ENCODE peak calls at places on chromosomes 13 and 19, in four cellular contexts. F, E, X and R are unnamed samples.

GRCh38 chr13:36718686-36719085 is 44.9 kb downstream of the SERTM1 start:
- DNase-seq in F (no peak), X (no peak), E (no peak), R (no peak)

GRCh38 chr19:16381756-16382401 is 57.3 kb downstream of the KLF2 start:
- DNase-seq in E (no peak), F (no peak), X (no peak), R (no peak)

GRCh38 chr19:16896913-16897571 is 8.2 kb downstream of the F2RL3 start:
- DNase-seq in F (peak), E (peak), X (peak), R (no peak)

GRCh38 chr19:57818378-57818777 is 3.7 kb upstream of the ZNF552 start:
- DNase-seq in F (no peak), X (no peak), E (no peak), R (no peak)

GRCh38 chr19:29483641-29483920 is 42.2 kb upstream of the VSTM2B start:
- DNase-seq in E (no peak), F (no peak), X (no peak), R (no peak)

GRCh38 chr19:56927791-56928207 is 87.3 kb upstream of the PEG3 start:
- DNase-seq in F (no peak), E (no peak), X (no peak), R (no peak)

GRCh38 chr19:41535029-41535622 is 40.8 kb upstream of the CEACAM21 start:
- DNase-seq in F (no peak), X (no peak), E (no peak), R (no peak)

GRCh38 chr19:29457413-29457812 is 68.4 kb upstream of the VSTM2B start:
- DNase-seq in E (no peak), X (no peak), F (no peak), R (no peak)

GRCh38 chr19:2034729-2035589 is 16.1 kb downstream of the MKNK2 start:
- DNase-seq in E (peak), F (no peak), X (no peak), R (no peak)

GRCh38 chr13:98890186-98890585 is 87.7 kb downstream of the DOCK9 start:
- DNase-seq in F (no peak), X (no peak), E (no peak), R (no peak)

GRCh38 chr19:29091127-29091526 is 121.8 kb downstream of the UQCRFS1 start:
- DNase-seq in X (peak), E (no peak), F (no peak), R (no peak)

GRCh38 chr13:51838235-51838846 is 6.6 kb downstream of the TMEM272 start:
- DNase-seq in E (no peak), F (no peak), X (no peak), R (no peak)

GRCh38 chr19:16366433-16367268 is 42.0 kb downstream of the KLF2 start:
- DNase-seq in F (no peak), X (no peak), E (peak), R (peak)

GRCh38 chr19:33622505-33622808 is 704 bp downstream of the CHST8 start:
- DNase-seq in X (peak), F (no peak), E (no peak), R (no peak)

GRCh38 chr13:36436811-36437210 is 4.5 kb downstream of the CCNA1 start:
- DNase-seq in E (no peak), X (no peak), F (no peak), R (peak)

GRCh38 chr19:54312436-54313362 is at the start of gene LILRA5:
- DNase-seq in E (peak), F (no peak), X (no peak), R (no peak)

GRCh38 chr13:79966502-79966901 is 374.4 kb downstream of the SPRY2 start:
- DNase-seq in F (no peak), X (no peak), E (no peak), R (no peak)

GRCh38 chr19:1035998-1036621 is 3.8 kb upstream of the ABCA7 start:
- DNase-seq in X (no peak), F (no peak), E (peak), R (no peak)

GRCh38 chr19:19911150-19911549 is 10.4 kb downstream of the ZNF93 start:
- DNase-seq in X (no peak), E (no peak), F (no peak), R (no peak)

GRCh38 chr19:5318306-5318705 is 22.3 kb downstream of the PTPRS start:
- DNase-seq in E (no peak), X (no peak), F (no peak), R (no peak)

GRCh38 chr19:610801-611505 is 21.3 kb downstream of the HCN2 start:
- DNase-seq in X (no peak), F (no peak), E (no peak), R (peak)

GRCh38 chr19:44817725-44818469 is 9.0 kb downstream of the BCAM start:
- DNase-seq in E (no peak), X (no peak), F (no peak), R (no peak)

GRCh38 chr13:112781287-112781686 is 91.4 kb downstream of the ATP11A start:
- DNase-seq in E (no peak), F (no peak), X (no peak), R (no peak)

GRCh38 chr19:36686365-36687213 is 823 bp upstream of the ZNF567 start:
- DNase-seq in F (no peak), X (no peak), E (no peak), R (no peak)

GRCh38 chr19:37966211-37967072 is 59.4 kb downstream of the SIPA1L3 start:
- DNase-seq in F (no peak), X (no peak), E (no peak), R (no peak)

GRCh38 chr13:112953591-112954487 is 15.2 kb upstream of the MCF2L start:
- DNase-seq in E (no peak), F (no peak), X (no peak), R (no peak)

GRCh38 chr13:42275506-42275905 is 3.6 kb downstream of the AKAP11 start:
- DNase-seq in X (no peak), E (no peak), F (no peak), R (no peak)

GRCh38 chr13:87666826-87667225 is 4.3 kb upstream of the SLITRK5 start:
- DNase-seq in F (no peak), X (no peak), E (no peak), R (no peak)

GRCh38 chr13:50612717-50613116 is 230.8 kb downstream of the DLEU7 start:
- DNase-seq in E (no peak), F (no peak), X (no peak), R (no peak)

GRCh38 chr13:48158915-48159314 is 64.0 kb upstream of the MED4 start:
- DNase-seq in F (no peak), E (no peak), X (no peak), R (peak)

GRCh38 chr13:30601836-30602235 is 15.9 kb upstream of the USPL1 start:
- DNase-seq in E (no peak), F (no peak), X (no peak), R (no peak)

GRCh38 chr13:40446365-40446764 is 220.1 kb downstream of the FOXO1 start:
- DNase-seq in F (no peak), X (no peak), E (no peak), R (no peak)

GRCh38 chr19:55086730-55087541 is 11.3 kb downstream of the EPS8L1 start:
- DNase-seq in E (peak), F (no peak), X (peak), R (no peak)

GRCh38 chr13:105035092-105035491 is 1500.4 kb downstream of the EFNB2 start:
- DNase-seq in E (no peak), F (no peak), X (no peak), R (no peak)

GRCh38 chr13:50230365-50230978 is 215.2 kb downstream of the KCNRG start:
- DNase-seq in F (no peak), E (no peak), X (no peak), R (peak)

GRCh38 chr13:99431927-99432636 is 69.2 kb upstream of the TM9SF2 start:
- DNase-seq in F (no peak), X (no peak), E (no peak), R (no peak)

GRCh38 chr19:48638831-48639381 is 1.7 kb upstream of the DBP start:
- DNase-seq in X (no peak), F (no peak), E (no peak), R (no peak)

GRCh38 chr13:37187110-37187509 is 81.6 kb upstream of the CSNK1A1L start:
- DNase-seq in E (no peak), X (no peak), F (no peak), R (no peak)

GRCh38 chr19:49340069-49340864 is 5.1 kb downstream of the CD37 start:
- DNase-seq in F (peak), X (peak), E (peak), R (no peak)